ENCODE peak calls at places on chromosomes 4 and X, in ten cellular contexts. One of them, this sample, is unnamed.

GRCh38 chrX:9526965-9527364 is 62.1 kb downstream of the TBL1X start:
- DNase-seq in GM12878: no peak
- DNase-seq in endothelial cell of umbilical vein: no peak
- DNase-seq in spleen: no peak
- DNase-seq in vagina: peak; percentile 14
- DNase-seq in stomach: no peak
- DNase-seq in SK-N-SH: no peak
- DNase-seq in transverse colon: no peak
- DNase-seq in suprapubic skin: no peak
- DNase-seq in K562: no peak
- DNase-seq in this sample: no peak

GRCh38 chr4:89134775-89135319 is 23.5 kb downstream of the TIGD2 start:
- DNase-seq in GM12878: no peak
- DNase-seq in endothelial cell of umbilical vein: peak; percentile 68
- DNase-seq in spleen: no peak
- DNase-seq in vagina: no peak
- DNase-seq in stomach: no peak
- DNase-seq in SK-N-SH: no peak
- DNase-seq in transverse colon: no peak
- DNase-seq in suprapubic skin: no peak
- DNase-seq in K562: no peak
- DNase-seq in this sample: no peak

GRCh38 chr4:152935661-152936445 is at the start of gene FHDC1:
- DNase-seq in GM12878: no peak
- DNase-seq in endothelial cell of umbilical vein: no peak
- DNase-seq in spleen: peak; percentile 75
- DNase-seq in vagina: no peak
- DNase-seq in stomach: peak; percentile 90
- DNase-seq in SK-N-SH: peak; percentile 80
- DNase-seq in transverse colon: peak; percentile 89
- DNase-seq in suprapubic skin: peak; percentile 60
- DNase-seq in K562: peak; percentile 86
- DNase-seq in this sample: no peak

GRCh38 chr4:73021634-73022033 is 47.9 kb downstream of the COX18 start:
- DNase-seq in GM12878: no peak
- DNase-seq in endothelial cell of umbilical vein: peak; percentile 63
- DNase-seq in spleen: no peak
- DNase-seq in vagina: no peak
- DNase-seq in stomach: no peak
- DNase-seq in SK-N-SH: peak; percentile 46
- DNase-seq in transverse colon: no peak
- DNase-seq in suprapubic skin: no peak
- DNase-seq in K562: no peak
- DNase-seq in this sample: peak; percentile 39

GRCh38 chrX:32644476-32644875 is 566.9 kb downstream of the DMD start:
- DNase-seq in GM12878: no peak
- DNase-seq in endothelial cell of umbilical vein: no peak
- DNase-seq in spleen: no peak
- DNase-seq in vagina: no peak
- DNase-seq in stomach: no peak
- DNase-seq in SK-N-SH: no peak
- DNase-seq in transverse colon: no peak
- DNase-seq in suprapubic skin: no peak
- DNase-seq in K562: no peak
- DNase-seq in this sample: no peak

GRCh38 chr4:128553665-128554515 is 255.6 kb upstream of the JADE1 start:
- DNase-seq in GM12878: no peak
- DNase-seq in endothelial cell of umbilical vein: peak; percentile 68
- DNase-seq in spleen: no peak
- DNase-seq in vagina: no peak
- DNase-seq in stomach: no peak
- DNase-seq in SK-N-SH: peak; percentile 12
- DNase-seq in transverse colon: no peak
- DNase-seq in suprapubic skin: no peak
- DNase-seq in K562: no peak
- DNase-seq in this sample: no peak

GRCh38 chrX:141733371-141733770 is 34.8 kb upstream of the SPANXD start:
- DNase-seq in GM12878: no peak
- DNase-seq in endothelial cell of umbilical vein: peak; percentile 41
- DNase-seq in spleen: no peak
- DNase-seq in vagina: no peak
- DNase-seq in stomach: no peak
- DNase-seq in SK-N-SH: no peak
- DNase-seq in transverse colon: no peak
- DNase-seq in suprapubic skin: no peak
- DNase-seq in K562: no peak
- DNase-seq in this sample: no peak

GRCh38 chr4:180675368-180675675 is 1567.9 kb upstream of the TENM3 start:
- DNase-seq in GM12878: no peak
- DNase-seq in endothelial cell of umbilical vein: no peak
- DNase-seq in spleen: no peak
- DNase-seq in vagina: no peak
- DNase-seq in stomach: no peak
- DNase-seq in SK-N-SH: no peak
- DNase-seq in transverse colon: no peak
- DNase-seq in suprapubic skin: no peak
- DNase-seq in K562: no peak
- DNase-seq in this sample: no peak

GRCh38 chrX:41352329-41352801 is 18.4 kb downstream of the DDX3X start:
- DNase-seq in GM12878: no peak
- DNase-seq in endothelial cell of umbilical vein: peak; percentile 4
- DNase-seq in spleen: no peak
- DNase-seq in vagina: no peak
- DNase-seq in stomach: no peak
- DNase-seq in SK-N-SH: no peak
- DNase-seq in transverse colon: no peak
- DNase-seq in suprapubic skin: no peak
- DNase-seq in K562: no peak
- DNase-seq in this sample: no peak

GRCh38 chr4:77917075-77917474 is 54.4 kb downstream of the MRPL1 start:
- DNase-seq in GM12878: no peak
- DNase-seq in endothelial cell of umbilical vein: no peak
- DNase-seq in spleen: no peak
- DNase-seq in vagina: no peak
- DNase-seq in stomach: no peak
- DNase-seq in SK-N-SH: no peak
- DNase-seq in transverse colon: no peak
- DNase-seq in suprapubic skin: no peak
- DNase-seq in K562: no peak
- DNase-seq in this sample: no peak

DNA sequence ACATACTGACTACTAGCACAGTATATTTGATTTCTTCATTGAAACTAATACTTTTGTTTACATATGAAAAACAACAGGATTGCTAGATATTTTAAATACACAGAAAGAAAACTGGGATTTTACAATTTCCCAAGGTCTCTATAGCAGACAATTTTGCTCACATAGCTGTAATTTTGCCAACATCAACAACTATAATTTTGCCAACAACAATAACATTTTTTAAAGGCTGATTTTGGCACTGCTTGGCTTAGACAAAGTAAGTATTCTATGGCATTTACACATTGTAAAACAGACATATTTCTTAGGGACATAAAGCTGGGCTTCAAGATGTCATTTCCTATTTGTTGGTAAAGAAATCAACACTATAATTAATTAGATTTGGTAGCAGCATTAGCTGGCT is 922.1 kb downstream of the RAB28 start:
- DNase-seq in GM12878: no peak
- DNase-seq in endothelial cell of umbilical vein: no peak
- DNase-seq in spleen: no peak
- DNase-seq in vagina: no peak
- DNase-seq in stomach: no peak
- DNase-seq in SK-N-SH: no peak
- DNase-seq in transverse colon: no peak
- DNase-seq in suprapubic skin: no peak
- DNase-seq in K562: no peak
- DNase-seq in this sample: no peak
- H3K27ac ChIP-seq in GM12878: no peak overlapping the region
- H3K27ac ChIP-seq in endothelial cell of umbilical vein: no peak overlapping the region
- H3K27ac ChIP-seq in spleen: no peak overlapping the region
- H3K27ac ChIP-seq in vagina: no peak overlapping the region
- H3K27ac ChIP-seq in stomach: no peak overlapping the region
- H3K27ac ChIP-seq in SK-N-SH: no peak overlapping the region
- H3K27ac ChIP-seq in transverse colon: no peak overlapping the region
- H3K27ac ChIP-seq in suprapubic skin: no peak overlapping the region
- H3K27ac ChIP-seq in K562: no peak overlapping the region
- H3K27ac ChIP-seq in this sample: no peak overlapping the region

GRCh38 chr4:107270614-107271013 is 234.5 kb upstream of the DKK2 start:
- DNase-seq in GM12878: no peak
- DNase-seq in endothelial cell of umbilical vein: no peak
- DNase-seq in spleen: no peak
- DNase-seq in vagina: no peak
- DNase-seq in stomach: no peak
- DNase-seq in SK-N-SH: no peak
- DNase-seq in transverse colon: no peak
- DNase-seq in suprapubic skin: no peak
- DNase-seq in K562: no peak
- DNase-seq in this sample: no peak

GRCh38 chr4:107278791-107279481 is 242.8 kb upstream of the DKK2 start:
- DNase-seq in GM12878: no peak
- DNase-seq in endothelial cell of umbilical vein: no peak
- DNase-seq in spleen: no peak
- DNase-seq in vagina: no peak
- DNase-seq in stomach: no peak
- DNase-seq in SK-N-SH: no peak
- DNase-seq in transverse colon: no peak
- DNase-seq in suprapubic skin: no peak
- DNase-seq in K562: no peak
- DNase-seq in this sample: no peak

GRCh38 chr4:107276052-107276451 is 239.9 kb upstream of the DKK2 start:
- DNase-seq in GM12878: no peak
- DNase-seq in endothelial cell of umbilical vein: no peak
- DNase-seq in spleen: no peak
- DNase-seq in vagina: no peak
- DNase-seq in stomach: no peak
- DNase-seq in SK-N-SH: no peak
- DNase-seq in transverse colon: no peak
- DNase-seq in suprapubic skin: no peak
- DNase-seq in K562: no peak
- DNase-seq in this sample: no peak

GRCh38 chr4:107279729-107280128 is 243.6 kb upstream of the DKK2 start:
- DNase-seq in GM12878: no peak
- DNase-seq in endothelial cell of umbilical vein: peak; percentile 60
- DNase-seq in spleen: no peak
- DNase-seq in vagina: no peak
- DNase-seq in stomach: no peak
- DNase-seq in SK-N-SH: no peak
- DNase-seq in transverse colon: no peak
- DNase-seq in suprapubic skin: no peak
- DNase-seq in K562: no peak
- DNase-seq in this sample: no peak

GRCh38 chr4:107275192-107275591 is 239.1 kb upstream of the DKK2 start:
- DNase-seq in GM12878: no peak
- DNase-seq in endothelial cell of umbilical vein: no peak
- DNase-seq in spleen: no peak
- DNase-seq in vagina: no peak
- DNase-seq in stomach: no peak
- DNase-seq in SK-N-SH: no peak
- DNase-seq in transverse colon: no peak
- DNase-seq in suprapubic skin: no peak
- DNase-seq in K562: no peak
- DNase-seq in this sample: no peak
- TF ChIP-seq POLR2AphosphoS5 in GM12878: no peak
- TF ChIP-seq POLR2AphosphoS5 in endothelial cell of umbilical vein: no peak
- TF ChIP-seq POLR2AphosphoS5 in spleen: no peak
- TF ChIP-seq POLR2AphosphoS5 in vagina: no peak
- TF ChIP-seq POLR2AphosphoS5 in stomach: no peak
- TF ChIP-seq POLR2AphosphoS5 in SK-N-SH: no peak
- TF ChIP-seq POLR2AphosphoS5 in transverse colon: no peak
- TF ChIP-seq POLR2AphosphoS5 in suprapubic skin: no peak
- TF ChIP-seq POLR2AphosphoS5 in K562: no peak
- TF ChIP-seq POLR2AphosphoS5 in this sample: no peak

DNA sequence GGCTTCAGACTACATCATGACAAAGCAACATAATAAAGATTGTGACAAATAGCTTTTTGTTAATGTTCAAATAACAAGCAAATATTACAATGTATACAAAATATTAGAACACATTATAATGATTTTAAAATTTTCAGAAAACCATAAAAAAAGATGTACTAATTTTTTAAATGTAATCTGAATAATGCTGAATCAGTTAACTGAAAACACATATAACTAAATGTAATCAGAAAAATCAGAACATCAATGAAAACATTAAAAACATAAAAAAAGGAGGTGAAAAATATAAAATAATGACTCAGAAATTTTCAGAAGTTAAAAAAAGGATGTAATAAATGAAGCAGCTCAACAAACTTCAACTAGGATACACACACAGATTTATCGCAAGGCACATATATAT is 53.5 kb downstream of the ZNF721 start:
- DNase-seq in GM12878: no peak
- DNase-seq in endothelial cell of umbilical vein: no peak
- DNase-seq in spleen: no peak
- DNase-seq in vagina: no peak
- DNase-seq in stomach: no peak
- DNase-seq in SK-N-SH: no peak
- DNase-seq in transverse colon: no peak
- DNase-seq in suprapubic skin: no peak
- DNase-seq in K562: no peak
- DNase-seq in this sample: no peak
- H3K9me3 ChIP-seq in GM12878: peaks cover 51% of the 10 kb centered on the region
- H3K9me3 ChIP-seq in endothelial cell of umbilical vein: peaks cover 46% of the 10 kb centered on the region
- H3K9me3 ChIP-seq in spleen: peaks cover 100% of the 10 kb centered on the region
- H3K9me3 ChIP-seq in vagina: peaks cover 90% of the 10 kb centered on the region
- H3K9me3 ChIP-seq in stomach: peaks cover 84% of the 10 kb centered on the region
- H3K9me3 ChIP-seq in SK-N-SH: peaks cover 61% of the 10 kb centered on the region
- H3K9me3 ChIP-seq in transverse colon: peaks cover 100% of the 10 kb centered on the region
- H3K9me3 ChIP-seq in suprapubic skin: peaks cover 81% of the 10 kb centered on the region
- H3K9me3 ChIP-seq in K562: peaks cover 52% of the 10 kb centered on the region
- H3K9me3 ChIP-seq in this sample: peaks cover 66% of the 10 kb centered on the region

DNA sequence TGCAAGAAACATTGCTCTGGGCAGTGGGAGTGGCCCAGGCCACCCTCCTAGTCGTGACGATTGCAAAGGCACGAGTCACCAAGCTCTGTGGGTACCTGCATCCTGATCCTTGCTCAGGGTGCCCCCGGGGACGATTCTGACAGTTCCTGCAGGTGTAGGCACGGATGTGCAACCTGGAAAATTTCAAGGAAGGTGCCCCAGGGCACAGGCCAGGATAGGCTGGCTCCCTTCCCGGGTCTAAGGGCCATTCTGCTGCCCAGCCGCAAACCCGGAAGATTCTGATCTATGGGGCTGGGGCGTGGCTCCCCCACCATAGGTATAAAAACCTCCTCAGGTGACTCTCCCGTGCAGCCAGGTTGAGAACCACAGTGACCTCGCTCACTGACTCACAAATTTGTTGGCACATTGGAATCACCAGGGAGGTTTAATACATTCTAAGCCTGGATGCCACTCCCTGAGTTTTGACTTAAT is 228.5 kb downstream of the PTTG2 start:
- DNase-seq in GM12878: no peak
- DNase-seq in endothelial cell of umbilical vein: no peak
- DNase-seq in spleen: no peak
- DNase-seq in vagina: no peak
- DNase-seq in stomach: peak; percentile 64
- DNase-seq in SK-N-SH: no peak
- DNase-seq in transverse colon: peak; percentile 86
- DNase-seq in suprapubic skin: no peak
- DNase-seq in K562: no peak
- DNase-seq in this sample: no peak
- H3K27ac ChIP-seq in GM12878: no peak overlapping the region
- H3K27ac ChIP-seq in endothelial cell of umbilical vein: no peak overlapping the region
- H3K27ac ChIP-seq in spleen: no peak overlapping the region
- H3K27ac ChIP-seq in vagina: no peak overlapping the region
- H3K27ac ChIP-seq in stomach: peak overlapping the region; percentile 69
- H3K27ac ChIP-seq in SK-N-SH: no peak overlapping the region
- H3K27ac ChIP-seq in transverse colon: peak overlapping the region; percentile 60
- H3K27ac ChIP-seq in suprapubic skin: no peak overlapping the region
- H3K27ac ChIP-seq in K562: no peak overlapping the region
- H3K27ac ChIP-seq in this sample: no peak overlapping the region